ENCODE peak calls at places on chromosome 19, in eight cellular contexts. S, Q, V, G, E, Y, C and I are unnamed samples.
A peak's percentile ranks its signal among the peaks of the same experiment; 100 is the strongest.

GRCh38 chr19:45215391-45216191 is 29.6 kb downstream of the EXOC3L2 start:
- DNase-seq in E (no peak), Y (no peak), C (no peak), V (no peak), Q (peak; percentile 33), S (peak; percentile 47), G (peak; percentile 58), I (no peak)

GRCh38 chr19:35719402-35720162 is 1.8 kb downstream of the KMT2B start:
- DNase-seq in Q (no peak), V (no peak), E (no peak), S (no peak), Y (no peak), C (no peak), G (no peak), I (no peak)

GRCh38 chr19:6677924-6678689 is 8.1 kb upstream of the TNFSF14 start:
- DNase-seq in E (no peak), V (no peak), Q (peak; percentile 33), Y (no peak), S (peak; percentile 67), G (no peak), C (no peak), I (no peak)

GRCh38 chr19:10270616-10271394 is at the start of gene ICAM1:
- DNase-seq in C (no peak), E (peak; percentile 87), S (peak; percentile 71), G (peak; percentile 59), Y (peak; percentile 69), Q (peak; percentile 83), V (no peak), I (no peak)

GRCh38 chr19:57192064-57192395 is 730 bp downstream of the ZNF264 start:
- DNase-seq in E (no peak), V (no peak), Q (no peak), S (peak; percentile 15), C (no peak), G (no peak), Y (no peak), I (peak; percentile 34)

GRCh38 chr19:2462635-2463421 is 6.1 kb upstream of the LMNB2 start:
- DNase-seq in Y (peak; percentile 75), E (peak; percentile 82), G (peak; percentile 88), V (peak; percentile 93), Q (peak; percentile 87), S (peak; percentile 99), C (peak; percentile 95), I (no peak)

GRCh38 chr19:990119-990571 is 6.0 kb downstream of the WDR18 start:
- DNase-seq in Y (no peak), C (no peak), Q (peak; percentile 7), S (peak; percentile 30), E (no peak), G (no peak), V (no peak), I (no peak)

GRCh38 chr19:55676384-55676783 is 1.4 kb downstream of the EPN1 start:
- DNase-seq in G (peak; percentile 86), V (no peak), E (no peak), S (no peak), Q (no peak), Y (no peak), C (no peak), I (no peak)

GRCh38 chr19:3440082-3440481 is 40.2 kb downstream of the SMIM24 start:
- DNase-seq in E (peak; percentile 50), Y (peak; percentile 50), G (peak; percentile 53), C (no peak), Q (peak; percentile 57), V (no peak), S (peak; percentile 50), I (no peak)

GRCh38 chr19:52237771-52238400 is 31.5 kb upstream of the ZNF766 start:
- DNase-seq in S (peak; percentile 67), E (peak; percentile 32), C (peak; percentile 31), V (peak; percentile 36), Y (peak; percentile 51), Q (peak; percentile 33), G (peak; percentile 63), I (no peak)

GRCh38 chr19:5172859-5173577 is 167.6 kb downstream of the PTPRS start:
- DNase-seq in E (peak; percentile 58), Y (no peak), G (no peak), S (no peak), Q (no peak), C (peak; percentile 78), V (peak; percentile 87), I (no peak)

GRCh38 chr19:21322528-21322927 is 6.7 kb downstream of the ZNF708 start:
- DNase-seq in Q (peak; percentile 30), Y (peak; percentile 45), E (no peak), S (no peak), V (no peak), G (no peak), C (no peak), I (no peak)

GRCh38 chr19:18208098-18208951 is 4.5 kb upstream of the RAB3A start:
- DNase-seq in Y (no peak), Q (peak; percentile 54), V (no peak), S (peak; percentile 57), C (no peak), G (peak; percentile 44), E (no peak), I (no peak)

GRCh38 chr19:2365201-2365970 is 5.3 kb downstream of the TMPRSS9 start:
- DNase-seq in Q (no peak), E (no peak), Y (no peak), V (no peak), C (no peak), S (no peak), G (no peak), I (no peak)

DNA sequence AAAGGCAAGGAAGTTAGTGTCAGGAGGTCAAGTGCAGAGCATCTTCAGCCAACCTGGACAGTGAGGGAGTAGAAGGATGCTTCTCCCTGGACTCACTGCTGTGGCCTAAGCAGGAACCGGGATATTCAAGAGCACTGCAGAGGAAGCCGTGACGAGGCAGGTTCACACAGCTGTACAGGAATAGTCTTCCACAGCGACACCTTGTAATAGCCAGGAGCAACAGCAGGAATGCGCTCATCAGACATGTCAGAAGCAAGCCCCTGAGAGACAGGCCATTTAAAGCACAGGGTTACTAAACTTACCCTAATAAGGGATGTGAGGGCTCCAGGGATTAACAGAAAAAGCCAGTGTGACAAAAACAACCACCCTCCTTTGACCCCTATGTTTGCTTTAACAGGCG is 3.5 kb upstream of the MED26 start:
- DNase-seq in Y (no peak), C (no peak), G (no peak), S (no peak), Q (no peak), E (no peak), V (no peak), I (no peak)
- TF ChIP-seq CTCF in Y (no peak), C (no peak), G (no peak), S (no peak), Q (no peak), E (no peak), V (no peak), I (no peak)

GRCh38 chr19:50893047-50893737 is 18.0 kb downstream of the KLK4 start:
- DNase-seq in Q (no peak), V (no peak), S (no peak), E (no peak), G (peak; percentile 15), C (no peak), Y (no peak), I (no peak)
- TF ChIP-seq CTCF in Q (no peak), V (peak; percentile 27), S (no peak), E (no peak), G (no peak), C (no peak), Y (no peak), I (peak; percentile 17)

GRCh38 chr19:13152854-13153626 is 2.8 kb downstream of the IER2 start:
- DNase-seq in S (peak; percentile 97), V (peak; percentile 88), G (peak; percentile 98), E (peak; percentile 95), C (peak; percentile 81), Q (peak; percentile 96), Y (peak; percentile 99), I (peak; percentile 95)
- TF ChIP-seq CTCF in S (no peak), V (peak; percentile 1), G (no peak), E (peak; percentile 30), C (no peak), Q (peak; percentile 34), Y (no peak), I (peak; percentile 31)

DNA sequence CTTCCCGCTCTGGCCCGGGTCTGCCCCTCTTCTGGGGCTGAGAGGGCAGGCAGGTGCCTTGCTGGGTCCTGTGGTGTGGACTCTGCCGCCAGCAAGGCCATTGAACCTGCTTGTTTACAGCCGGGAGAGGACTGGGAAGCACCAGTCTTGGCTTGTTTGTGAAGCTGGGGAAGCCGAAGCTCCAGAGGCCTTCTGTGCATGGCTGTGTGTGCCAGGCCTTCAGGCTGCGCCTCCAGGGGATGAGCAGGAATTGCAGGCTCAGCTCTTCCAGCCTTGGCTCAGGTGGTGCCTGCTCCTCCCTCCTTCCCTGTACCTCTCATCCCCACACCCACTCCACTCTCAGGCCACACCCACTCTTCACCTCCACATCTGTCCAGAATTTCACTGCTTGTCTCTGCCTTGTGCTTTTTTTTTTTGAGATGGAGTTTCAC is 17.5 kb downstream of the NDUFB7 start:
- DNase-seq in Q (no peak), G (no peak), C (no peak), S (no peak), Y (no peak), V (no peak), E (no peak), I (no peak)
- TF ChIP-seq CTCF in Q (no peak), G (no peak), C (no peak), S (no peak), Y (no peak), V (no peak), E (no peak), I (no peak)